ENCODE peak calls at places on chromosomes 2 and 18, in five cellular contexts. P, V, Y, Q and L are unnamed samples.

GRCh38 chr2:170113168-170113567 is 64.8 kb upstream of the MYO3B start:
- DNase-seq in P (no peak), V (no peak), Y (no peak), Q (no peak), L (no peak)

GRCh38 chr18:23363865-23364570 is 89.1 kb upstream of the RIOK3 start:
- DNase-seq in P (no peak), V (no peak), Y (no peak), Q (no peak), L (no peak)

GRCh38 chr2:215420471-215420935 is 15.4 kb downstream of the FN1 start:
- DNase-seq in P (no peak), V (no peak), Y (no peak), Q (no peak), L (no peak)

GRCh38 chr2:224253464-224253863 is 148.4 kb downstream of the FAM124B start:
- DNase-seq in P (no peak), V (no peak), Y (no peak), Q (no peak), L (no peak)

GRCh38 chr2:168278424-168278888 is 31.1 kb upstream of the STK39 start:
- DNase-seq in P (peak), V (no peak), Y (no peak), Q (no peak), L (peak)

GRCh38 chr2:120385355-120386127 is 39.6 kb downstream of the INHBB start:
- DNase-seq in P (no peak), V (no peak), Y (peak), Q (no peak), L (no peak)

GRCh38 chr2:104434363-104434792 is 419.5 kb upstream of the POU3F3 start:
- DNase-seq in P (no peak), V (no peak), Y (peak), Q (no peak), L (peak)

GRCh38 chr2:53234548-53234903 is 533.1 kb upstream of the CHAC2 start:
- DNase-seq in P (peak), V (no peak), Y (peak), Q (no peak), L (peak)

GRCh38 chr2:207502799-207503198 is 27.0 kb upstream of the CREB1 start:
- DNase-seq in P (no peak), V (no peak), Y (no peak), Q (no peak), L (no peak)

GRCh38 chr18:36724591-36725001 is 104.2 kb downstream of the TPGS2 start:
- DNase-seq in P (no peak), V (no peak), Y (no peak), Q (no peak), L (no peak)

GRCh38 chr18:9506046-9506792 is 30.9 kb downstream of the RALBP1 start:
- DNase-seq in P (peak), V (no peak), Y (no peak), Q (no peak), L (peak)

GRCh38 chr2:230708204-230708603 is 4.4 kb upstream of the CAB39 start:
- DNase-seq in P (no peak), V (no peak), Y (no peak), Q (no peak), L (no peak)

GRCh38 chr2:142672698-142673097 is 204.8 kb upstream of the KYNU start:
- DNase-seq in P (no peak), V (no peak), Y (no peak), Q (no peak), L (no peak)

GRCh38 chr2:232439758-232440135 is 16.2 kb upstream of the ALPI start:
- DNase-seq in P (no peak), V (peak), Y (no peak), Q (no peak), L (peak)
- TF ChIP-seq CTCF in P (peak), V (peak), Y (peak), Q (no peak), L (peak)

DNA sequence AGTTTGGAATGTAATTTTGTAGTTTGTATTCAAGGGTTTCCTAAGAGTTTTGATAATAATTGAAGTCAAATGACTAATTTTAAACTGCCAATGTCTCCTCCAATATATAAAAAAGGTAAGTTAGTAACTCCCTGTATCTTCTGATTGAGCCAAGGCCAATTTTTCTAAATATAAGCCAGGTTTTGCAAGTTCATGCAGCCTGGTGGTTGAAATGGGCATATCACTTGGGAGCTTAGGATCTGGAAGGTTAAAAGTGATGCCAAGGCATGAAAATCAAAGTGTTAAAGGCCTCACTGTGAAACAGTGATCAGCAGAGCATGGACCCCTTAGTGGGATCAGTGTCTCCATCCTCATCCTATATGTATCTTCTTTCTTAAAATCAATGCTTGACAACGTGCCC is 60.5 kb downstream of the MERTK start:
- DNase-seq in P (no peak), V (no peak), Y (no peak), Q (no peak), L (no peak)
- TF ChIP-seq CTCF in P (peak), V (no peak), Y (no peak), Q (no peak), L (peak)

DNA sequence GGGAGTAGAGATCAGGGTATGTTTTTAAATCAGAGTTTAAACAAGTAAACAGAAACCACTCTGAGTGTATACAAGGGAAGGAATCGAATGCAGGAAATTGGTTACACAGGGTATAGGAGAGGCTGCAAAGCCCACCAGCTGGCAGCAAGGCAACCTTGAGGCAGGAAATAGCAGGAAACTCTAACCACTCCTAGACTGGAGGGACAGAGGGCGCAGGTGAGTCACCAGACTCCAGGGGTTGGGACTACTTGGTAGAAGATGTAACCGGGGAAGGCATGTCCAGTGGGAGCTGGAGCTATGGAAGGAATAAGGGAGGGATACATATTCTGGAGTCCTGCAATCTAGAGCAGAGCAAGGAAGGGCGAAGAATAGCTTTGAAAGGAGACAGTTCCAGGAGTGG is 152.3 kb downstream of the MEIS1 start:
- DNase-seq in P (no peak), V (no peak), Y (peak), Q (no peak), L (peak)
- TF ChIP-seq CTCF in P (no peak), V (no peak), Y (peak), Q (no peak), L (peak)

DNA sequence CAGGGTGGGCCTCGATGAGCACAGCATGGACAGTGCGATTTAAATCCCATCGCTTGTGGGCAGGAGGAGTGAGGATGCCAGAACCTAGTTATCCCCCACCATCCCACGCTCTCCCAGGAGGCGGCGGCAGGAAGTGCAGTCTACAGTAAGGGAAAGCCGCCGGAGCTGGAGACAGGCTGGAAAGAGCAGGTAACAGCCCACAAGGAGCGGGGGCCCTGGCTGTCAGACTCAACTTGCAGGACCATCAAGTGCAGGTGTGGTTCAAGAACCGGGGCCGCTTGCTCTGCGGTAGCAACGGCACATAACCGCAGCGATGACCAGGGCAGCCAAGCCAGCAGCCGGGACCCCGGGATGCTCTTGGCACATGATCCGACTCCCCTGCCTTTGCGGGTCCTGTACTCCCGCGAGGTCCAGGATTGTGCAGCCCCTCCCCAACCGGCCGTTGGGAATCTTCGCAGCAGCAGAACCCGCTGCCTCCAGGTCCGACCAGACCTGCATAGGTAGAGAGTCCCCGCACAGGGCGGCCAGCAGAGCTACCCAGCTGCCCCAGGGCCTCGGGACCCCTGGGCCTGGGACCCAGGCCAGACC is 82.1 kb downstream of the BIN1 start:
- DNase-seq in P (no peak), V (no peak), Y (peak), Q (no peak), L (no peak)
- TF ChIP-seq CTCF in P (no peak), V (no peak), Y (no peak), Q (peak), L (no peak)

GRCh38 chr2:209946539-209946938 is 55.9 kb upstream of the RPE start:
- DNase-seq in P (no peak), V (no peak), Y (no peak), Q (no peak), L (no peak)
- TF ChIP-seq CTCF in P (no peak), V (no peak), Y (no peak), Q (no peak), L (no peak)

DNA sequence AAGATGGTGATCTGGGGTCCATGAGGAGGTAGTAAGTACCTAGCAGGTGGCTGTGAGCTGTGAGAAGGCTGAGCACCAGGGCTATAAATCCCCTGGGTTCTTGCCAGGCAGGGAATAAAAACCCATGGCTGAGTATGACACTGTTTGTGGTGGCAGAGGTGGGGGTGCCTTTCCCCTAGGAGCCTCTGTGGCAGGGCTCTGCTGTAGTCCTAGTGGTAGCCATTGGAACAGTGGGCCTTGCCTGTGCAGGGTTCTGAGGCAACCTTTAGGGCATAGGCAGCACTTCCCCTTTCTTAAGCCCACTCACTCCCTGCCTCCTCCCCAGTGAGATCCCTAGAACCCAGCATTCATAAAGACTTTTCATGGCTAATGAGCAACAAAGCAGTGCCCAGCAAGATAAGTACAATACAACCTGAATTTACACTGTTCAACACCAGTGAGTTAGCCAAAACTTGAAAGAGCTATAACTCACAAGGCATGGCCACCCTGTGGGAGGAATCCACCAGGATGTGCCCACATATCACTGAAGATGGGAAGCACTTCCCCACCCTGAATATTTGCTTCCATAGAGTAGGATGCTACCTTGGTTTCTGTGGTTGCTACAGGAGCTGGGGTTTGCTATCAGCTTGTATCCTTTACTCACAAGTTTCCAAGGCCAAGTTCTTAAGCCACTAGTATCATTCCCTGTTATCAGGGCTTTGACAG is 100.9 kb upstream of the NEUROD1 start:
- DNase-seq in P (no peak), V (no peak), Y (peak), Q (no peak), L (no peak)
- TF ChIP-seq CTCF in P (no peak), V (no peak), Y (no peak), Q (no peak), L (no peak)

GRCh38 chr2:34910018-34910417 is 1310.9 kb upstream of the FAM98A start:
- DNase-seq in P (no peak), V (no peak), Y (no peak), Q (no peak), L (no peak)
- TF ChIP-seq CTCF in P (no peak), V (no peak), Y (no peak), Q (no peak), L (no peak)

GRCh38 chr2:10787176-10787968 is 25.2 kb downstream of the PDIA6 start:
- DNase-seq in P (no peak), V (no peak), Y (peak), Q (no peak), L (peak)
- TF ChIP-seq CTCF in P (peak), V (no peak), Y (no peak), Q (no peak), L (peak)

DNA sequence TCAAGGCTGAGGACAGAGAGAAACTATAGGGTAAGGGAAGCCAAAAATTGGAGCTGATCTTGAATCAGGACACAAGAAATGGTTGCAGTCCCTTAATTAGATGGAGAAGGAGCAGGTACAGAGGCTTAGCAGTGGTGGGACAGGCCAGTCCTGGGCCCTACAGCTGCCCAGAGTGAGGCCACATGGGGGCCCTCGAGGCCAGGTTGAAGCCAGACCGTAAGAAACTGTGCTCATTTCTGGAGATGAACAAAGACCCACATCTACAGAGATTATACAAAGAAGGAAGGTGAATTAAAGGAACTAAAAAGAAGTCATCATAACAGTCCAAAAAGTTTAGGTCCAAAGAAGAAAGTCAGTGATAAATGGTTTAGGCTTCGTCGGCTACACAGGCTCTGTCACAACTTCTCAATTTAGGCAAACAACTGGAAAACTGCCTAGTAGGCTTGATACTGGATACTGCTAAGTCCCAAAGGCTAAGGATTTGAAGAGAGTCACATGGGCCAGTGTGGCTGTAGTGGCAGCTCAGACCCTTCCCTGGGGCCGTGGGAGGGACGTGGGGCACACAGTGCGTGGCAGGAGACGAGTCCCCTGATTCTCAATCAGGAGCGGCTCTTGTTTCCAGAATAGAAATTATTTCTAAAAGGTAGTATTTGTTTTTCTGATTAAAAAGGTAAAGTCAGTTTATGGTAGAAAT is 50.4 kb upstream of the CNGA3 start:
- DNase-seq in P (no peak), V (no peak), Y (no peak), Q (no peak), L (peak)
- TF ChIP-seq CTCF in P (peak), V (no peak), Y (no peak), Q (no peak), L (no peak)